ENCODE peak calls at places on chromosomes 3 and 15, in nine cellular contexts. One of them, this sample, is unnamed.

GRCh38 chr3:182315313-182315712 is 478.0 kb upstream of the ATP11B start:
- DNase-seq in lower lobe of right lung: no peak
- DNase-seq in A549: no peak
- DNase-seq in spleen: no peak
- DNase-seq in GM23338: no peak
- DNase-seq in IMR-90: no peak
- DNase-seq in adrenal gland: no peak
- DNase-seq in PC-3: no peak
- DNase-seq in kidney: peak
- DNase-seq in this sample: no peak

GRCh38 chr3:59540241-59540640 is 490.4 kb upstream of the CFAP20DC start:
- DNase-seq in adrenal gland: no peak
- DNase-seq in A549: no peak
- DNase-seq in GM23338: no peak
- DNase-seq in IMR-90: peak
- DNase-seq in lower lobe of right lung: no peak
- DNase-seq in PC-3: peak
- DNase-seq in spleen: no peak
- DNase-seq in kidney: no peak
- DNase-seq in this sample: no peak

GRCh38 chr3:16357191-16357590 is 92.2 kb downstream of the OXNAD1 start:
- DNase-seq in PC-3: no peak
- DNase-seq in kidney: no peak
- DNase-seq in spleen: no peak
- DNase-seq in lower lobe of right lung: no peak
- DNase-seq in A549: no peak
- DNase-seq in IMR-90: peak
- DNase-seq in adrenal gland: no peak
- DNase-seq in GM23338: no peak
- DNase-seq in this sample: no peak

GRCh38 chr15:39869858-39870515 is 50.1 kb downstream of the GPR176 start:
- DNase-seq in IMR-90: no peak
- DNase-seq in PC-3: no peak
- DNase-seq in A549: no peak
- DNase-seq in lower lobe of right lung: no peak
- DNase-seq in adrenal gland: peak
- DNase-seq in kidney: no peak
- DNase-seq in GM23338: no peak
- DNase-seq in spleen: no peak
- DNase-seq in this sample: no peak

GRCh38 chr3:57597973-57598351 is 818 bp upstream of the ARF4 start:
- DNase-seq in spleen: no peak
- DNase-seq in kidney: no peak
- DNase-seq in A549: no peak
- DNase-seq in lower lobe of right lung: no peak
- DNase-seq in GM23338: no peak
- DNase-seq in IMR-90: peak
- DNase-seq in adrenal gland: peak
- DNase-seq in PC-3: peak
- DNase-seq in this sample: no peak

GRCh38 chr15:73338606-73339388 is 30.0 kb downstream of the HCN4 start:
- DNase-seq in A549: no peak
- DNase-seq in lower lobe of right lung: no peak
- DNase-seq in spleen: no peak
- DNase-seq in PC-3: no peak
- DNase-seq in kidney: no peak
- DNase-seq in GM23338: no peak
- DNase-seq in IMR-90: no peak
- DNase-seq in adrenal gland: no peak
- DNase-seq in this sample: no peak

GRCh38 chr15:22981336-22981840 is 1.2 kb upstream of the CYFIP1 start:
- DNase-seq in adrenal gland: no peak
- DNase-seq in spleen: peak
- DNase-seq in GM23338: no peak
- DNase-seq in PC-3: no peak
- DNase-seq in lower lobe of right lung: no peak
- DNase-seq in A549: no peak
- DNase-seq in IMR-90: no peak
- DNase-seq in kidney: no peak
- DNase-seq in this sample: no peak

GRCh38 chr3:111998661-111999641 is at the start of gene TAGLN3:
- DNase-seq in lower lobe of right lung: no peak
- DNase-seq in spleen: no peak
- DNase-seq in GM23338: peak
- DNase-seq in adrenal gland: peak
- DNase-seq in kidney: peak
- DNase-seq in IMR-90: no peak
- DNase-seq in PC-3: peak
- DNase-seq in A549: no peak
- DNase-seq in this sample: peak

GRCh38 chr3:29583861-29584260 is 303.0 kb downstream of the RBMS3 start:
- DNase-seq in A549: no peak
- DNase-seq in IMR-90: peak
- DNase-seq in GM23338: no peak
- DNase-seq in spleen: no peak
- DNase-seq in kidney: no peak
- DNase-seq in lower lobe of right lung: no peak
- DNase-seq in adrenal gland: no peak
- DNase-seq in PC-3: no peak
- DNase-seq in this sample: no peak

GRCh38 chr3:74832925-74833324 is 218.5 kb upstream of the CNTN3 start:
- DNase-seq in PC-3: no peak
- DNase-seq in kidney: no peak
- DNase-seq in adrenal gland: no peak
- DNase-seq in A549: no peak
- DNase-seq in spleen: no peak
- DNase-seq in IMR-90: no peak
- DNase-seq in lower lobe of right lung: no peak
- DNase-seq in GM23338: peak
- DNase-seq in this sample: no peak

GRCh38 chr15:82532383-82532990 is 7.8 kb downstream of the RPS17 start:
- DNase-seq in IMR-90: no peak
- DNase-seq in lower lobe of right lung: no peak
- DNase-seq in PC-3: peak
- DNase-seq in spleen: peak
- DNase-seq in GM23338: no peak
- DNase-seq in A549: no peak
- DNase-seq in adrenal gland: no peak
- DNase-seq in kidney: no peak
- DNase-seq in this sample: no peak

GRCh38 chr3:23254875-23255274 is 51.7 kb downstream of the UBE2E2 start:
- DNase-seq in adrenal gland: no peak
- DNase-seq in kidney: no peak
- DNase-seq in lower lobe of right lung: no peak
- DNase-seq in GM23338: no peak
- DNase-seq in spleen: no peak
- DNase-seq in IMR-90: no peak
- DNase-seq in PC-3: no peak
- DNase-seq in A549: no peak
- DNase-seq in this sample: no peak

GRCh38 chr3:11508346-11509174 is 135.2 kb downstream of the VGLL4 start:
- DNase-seq in A549: no peak
- DNase-seq in lower lobe of right lung: no peak
- DNase-seq in spleen: no peak
- DNase-seq in IMR-90: no peak
- DNase-seq in GM23338: no peak
- DNase-seq in adrenal gland: no peak
- DNase-seq in kidney: no peak
- DNase-seq in PC-3: no peak
- DNase-seq in this sample: no peak

GRCh38 chr3:140470962-140471361 is 206.9 kb upstream of the TRIM42 start:
- DNase-seq in kidney: no peak
- DNase-seq in IMR-90: no peak
- DNase-seq in adrenal gland: peak
- DNase-seq in GM23338: no peak
- DNase-seq in spleen: no peak
- DNase-seq in lower lobe of right lung: no peak
- DNase-seq in A549: no peak
- DNase-seq in PC-3: peak
- DNase-seq in this sample: no peak

GRCh38 chr15:59208850-59209249 is 2.2 kb downstream of the LDHAL6B start:
- DNase-seq in A549: no peak
- DNase-seq in IMR-90: no peak
- DNase-seq in adrenal gland: no peak
- DNase-seq in PC-3: peak
- DNase-seq in kidney: no peak
- DNase-seq in lower lobe of right lung: no peak
- DNase-seq in GM23338: no peak
- DNase-seq in spleen: no peak
- DNase-seq in this sample: no peak

DNA sequence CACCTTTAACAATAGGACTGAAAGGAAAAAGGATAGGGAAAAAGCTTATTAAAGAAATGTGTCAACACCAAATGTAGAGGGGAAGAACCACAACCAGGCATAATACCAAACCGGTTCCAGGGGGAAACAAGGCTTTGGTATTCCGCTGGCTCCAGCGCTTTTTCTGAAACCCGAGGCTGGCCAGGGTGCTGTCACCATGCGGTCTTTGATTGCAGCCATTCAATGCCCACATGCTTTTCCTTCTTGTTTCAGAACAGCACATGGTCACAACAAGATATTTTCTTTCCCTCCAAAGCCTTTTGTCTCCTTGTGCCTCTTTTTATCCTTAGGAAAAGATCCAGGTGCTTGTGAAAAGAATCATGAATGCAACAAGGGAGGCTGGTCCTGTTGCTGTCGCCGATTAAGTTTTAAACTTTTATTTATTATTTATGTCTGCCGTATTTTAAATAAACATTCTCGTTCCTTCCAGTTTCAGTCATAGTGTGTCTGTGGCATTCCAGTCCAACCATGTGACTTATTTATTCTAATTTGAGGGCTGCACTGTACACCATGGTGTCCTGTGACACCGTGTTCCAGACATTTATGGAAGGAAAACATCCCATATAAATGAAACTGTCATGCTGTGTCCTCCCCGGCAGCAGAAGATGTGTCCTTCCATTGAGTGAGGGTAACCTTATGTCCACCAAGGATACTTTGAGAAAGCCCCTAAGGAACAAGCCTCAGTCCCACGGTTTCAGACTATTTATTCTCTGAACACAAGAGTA is 41.1 kb downstream of the CCK start:
- DNase-seq in spleen: no peak
- DNase-seq in lower lobe of right lung: no peak
- DNase-seq in kidney: no peak
- DNase-seq in GM23338: no peak
- DNase-seq in A549: no peak
- DNase-seq in adrenal gland: no peak
- DNase-seq in IMR-90: peak
- DNase-seq in PC-3: no peak
- DNase-seq in this sample: no peak
- H3K4me3 ChIP-seq in spleen: no peak
- H3K4me3 ChIP-seq in lower lobe of right lung: no peak
- H3K4me3 ChIP-seq in kidney: no peak
- H3K4me3 ChIP-seq in GM23338: no peak
- H3K4me3 ChIP-seq in A549: no peak
- H3K4me3 ChIP-seq in adrenal gland: no peak
- H3K4me3 ChIP-seq in IMR-90: no peak
- H3K4me3 ChIP-seq in PC-3: no peak
- H3K4me3 ChIP-seq in this sample: no peak

GRCh38 chr15:101102746-101103145 is 149.1 kb downstream of the CHSY1 start:
- DNase-seq in lower lobe of right lung: no peak
- DNase-seq in A549: no peak
- DNase-seq in adrenal gland: no peak
- DNase-seq in IMR-90: no peak
- DNase-seq in GM23338: no peak
- DNase-seq in spleen: no peak
- DNase-seq in PC-3: no peak
- DNase-seq in kidney: peak
- DNase-seq in this sample: no peak
- TF ChIP-seq CTCF in lower lobe of right lung: no peak
- TF ChIP-seq CTCF in A549: no peak
- TF ChIP-seq CTCF in adrenal gland: no peak
- TF ChIP-seq CTCF in IMR-90: no peak
- TF ChIP-seq CTCF in GM23338: no peak
- TF ChIP-seq CTCF in spleen: no peak
- TF ChIP-seq CTCF in PC-3: no peak
- TF ChIP-seq CTCF in kidney: no peak
- TF ChIP-seq CTCF in this sample: no peak

GRCh38 chr3:190003730-190004129 is 117.0 kb downstream of the P3H2 start:
- DNase-seq in spleen: no peak
- DNase-seq in GM23338: no peak
- DNase-seq in lower lobe of right lung: no peak
- DNase-seq in adrenal gland: peak
- DNase-seq in kidney: no peak
- DNase-seq in IMR-90: peak
- DNase-seq in PC-3: peak
- DNase-seq in A549: peak
- DNase-seq in this sample: no peak

GRCh38 chr3:189999718-190000117 is 121.0 kb downstream of the P3H2 start:
- DNase-seq in IMR-90: peak
- DNase-seq in PC-3: peak
- DNase-seq in spleen: no peak
- DNase-seq in GM23338: no peak
- DNase-seq in kidney: no peak
- DNase-seq in A549: no peak
- DNase-seq in lower lobe of right lung: no peak
- DNase-seq in adrenal gland: no peak
- DNase-seq in this sample: no peak

GRCh38 chr3:190000861-190001196 is 119.9 kb downstream of the P3H2 start:
- DNase-seq in A549: no peak
- DNase-seq in GM23338: peak
- DNase-seq in adrenal gland: no peak
- DNase-seq in kidney: no peak
- DNase-seq in PC-3: no peak
- DNase-seq in lower lobe of right lung: no peak
- DNase-seq in IMR-90: no peak
- DNase-seq in spleen: no peak
- DNase-seq in this sample: no peak

GRCh38 chr3:190000187-190000860 is 120.4 kb downstream of the P3H2 start:
- DNase-seq in PC-3: no peak
- DNase-seq in lower lobe of right lung: no peak
- DNase-seq in IMR-90: no peak
- DNase-seq in adrenal gland: no peak
- DNase-seq in kidney: no peak
- DNase-seq in A549: no peak
- DNase-seq in GM23338: no peak
- DNase-seq in spleen: no peak
- DNase-seq in this sample: no peak

GRCh38 chr3:190001426-190001825 is 119.3 kb downstream of the P3H2 start:
- DNase-seq in spleen: no peak
- DNase-seq in adrenal gland: no peak
- DNase-seq in PC-3: no peak
- DNase-seq in kidney: no peak
- DNase-seq in IMR-90: no peak
- DNase-seq in GM23338: peak
- DNase-seq in lower lobe of right lung: no peak
- DNase-seq in A549: no peak
- DNase-seq in this sample: no peak
- H3K4me3 ChIP-seq in spleen: no peak
- H3K4me3 ChIP-seq in adrenal gland: no peak
- H3K4me3 ChIP-seq in PC-3: no peak
- H3K4me3 ChIP-seq in kidney: no peak
- H3K4me3 ChIP-seq in IMR-90: no peak
- H3K4me3 ChIP-seq in GM23338: no peak
- H3K4me3 ChIP-seq in lower lobe of right lung: no peak
- H3K4me3 ChIP-seq in A549: peak
- H3K4me3 ChIP-seq in this sample: no peak

DNA sequence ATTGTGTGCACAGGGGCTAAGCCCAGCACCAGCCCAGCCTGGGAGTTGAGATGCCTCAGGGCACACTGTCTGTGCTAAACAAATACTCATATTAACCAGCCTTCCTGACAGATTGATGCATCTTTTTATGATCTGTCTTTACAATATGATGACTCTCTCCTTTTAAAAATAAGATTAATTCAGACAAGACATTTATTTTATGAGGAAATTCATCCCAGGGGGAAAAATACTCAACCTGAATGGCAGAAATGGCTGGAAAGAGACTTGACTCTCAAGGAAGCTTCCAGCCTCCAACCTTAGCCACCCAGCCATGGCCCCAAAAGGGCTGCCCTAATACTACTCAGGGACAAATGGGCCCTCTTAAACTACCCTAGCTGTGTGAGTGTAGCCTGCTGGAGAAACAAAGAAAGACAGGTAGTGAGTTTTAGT is 46.9 kb downstream of the NOX5 start:
- DNase-seq in spleen: no peak
- DNase-seq in adrenal gland: no peak
- DNase-seq in GM23338: peak
- DNase-seq in IMR-90: no peak
- DNase-seq in kidney: no peak
- DNase-seq in A549: no peak
- DNase-seq in PC-3: peak
- DNase-seq in lower lobe of right lung: no peak
- DNase-seq in this sample: no peak
- TF ChIP-seq CTCF in spleen: no peak
- TF ChIP-seq CTCF in adrenal gland: no peak
- TF ChIP-seq CTCF in GM23338: peak
- TF ChIP-seq CTCF in IMR-90: no peak
- TF ChIP-seq CTCF in kidney: no peak
- TF ChIP-seq CTCF in A549: no peak
- TF ChIP-seq CTCF in PC-3: peak
- TF ChIP-seq CTCF in lower lobe of right lung: no peak
- TF ChIP-seq CTCF in this sample: no peak

This sample was measured in left lung.